ENCODE peak calls at places on chromosomes 2 and 18, in eight cellular contexts. One of them, this sample, is unnamed.

GRCh38 chr2:42852798-42853197 is 60.4 kb upstream of the HAAO start:
- DNase-seq in AG10803: no peak
- DNase-seq in cardiac muscle cell: no peak
- DNase-seq in spleen: peak
- DNase-seq in fibroblast of lung: no peak
- DNase-seq in ovary: no peak
- DNase-seq in Caco-2: no peak
- DNase-seq in psoas muscle: no peak
- DNase-seq in this sample: no peak

GRCh38 chr2:36662638-36663037 is 33.9 kb upstream of the VIT start:
- DNase-seq in cardiac muscle cell: no peak
- DNase-seq in psoas muscle: no peak
- DNase-seq in Caco-2: no peak
- DNase-seq in spleen: no peak
- DNase-seq in AG10803: no peak
- DNase-seq in fibroblast of lung: no peak
- DNase-seq in ovary: no peak
- DNase-seq in this sample: no peak

GRCh38 chr2:154912215-154912614 is 213.7 kb downstream of the KCNJ3 start:
- DNase-seq in psoas muscle: no peak
- DNase-seq in spleen: no peak
- DNase-seq in Caco-2: no peak
- DNase-seq in AG10803: no peak
- DNase-seq in fibroblast of lung: no peak
- DNase-seq in ovary: no peak
- DNase-seq in cardiac muscle cell: no peak
- DNase-seq in this sample: no peak

GRCh38 chr2:208392300-208392699 is 14.3 kb upstream of the PTH2R start:
- DNase-seq in ovary: no peak
- DNase-seq in Caco-2: no peak
- DNase-seq in psoas muscle: no peak
- DNase-seq in AG10803: no peak
- DNase-seq in fibroblast of lung: no peak
- DNase-seq in spleen: no peak
- DNase-seq in cardiac muscle cell: no peak
- DNase-seq in this sample: no peak

GRCh38 chr2:134736167-134736885 is 17.5 kb upstream of the TMEM163 start:
- DNase-seq in AG10803: peak
- DNase-seq in spleen: no peak
- DNase-seq in cardiac muscle cell: peak
- DNase-seq in ovary: no peak
- DNase-seq in Caco-2: no peak
- DNase-seq in psoas muscle: no peak
- DNase-seq in fibroblast of lung: no peak
- DNase-seq in this sample: peak

GRCh38 chr2:165539985-165540384 is 70.5 kb downstream of the CSRNP3 start:
- DNase-seq in Caco-2: no peak
- DNase-seq in AG10803: no peak
- DNase-seq in spleen: no peak
- DNase-seq in psoas muscle: no peak
- DNase-seq in ovary: no peak
- DNase-seq in cardiac muscle cell: no peak
- DNase-seq in fibroblast of lung: no peak
- DNase-seq in this sample: no peak

GRCh38 chr18:59139291-59139614 is 431 bp upstream of the SEC11C start:
- DNase-seq in spleen: peak
- DNase-seq in psoas muscle: peak
- DNase-seq in ovary: peak
- DNase-seq in Caco-2: peak
- DNase-seq in cardiac muscle cell: peak
- DNase-seq in AG10803: peak
- DNase-seq in fibroblast of lung: peak
- DNase-seq in this sample: peak

GRCh38 chr2:41928593-41928992 is 119.2 kb upstream of the PKDCC start:
- DNase-seq in Caco-2: no peak
- DNase-seq in AG10803: peak
- DNase-seq in cardiac muscle cell: peak
- DNase-seq in fibroblast of lung: peak
- DNase-seq in psoas muscle: no peak
- DNase-seq in ovary: peak
- DNase-seq in spleen: no peak
- DNase-seq in this sample: peak

GRCh38 chr2:74333896-74334586 is 9.2 kb downstream of the SLC4A5 start:
- DNase-seq in cardiac muscle cell: no peak
- DNase-seq in fibroblast of lung: no peak
- DNase-seq in Caco-2: no peak
- DNase-seq in AG10803: no peak
- DNase-seq in ovary: no peak
- DNase-seq in psoas muscle: no peak
- DNase-seq in spleen: no peak
- DNase-seq in this sample: no peak

GRCh38 chr2:132977812-132978529 is 308.0 kb upstream of the LYPD1 start:
- DNase-seq in AG10803: peak
- DNase-seq in psoas muscle: no peak
- DNase-seq in spleen: no peak
- DNase-seq in ovary: no peak
- DNase-seq in fibroblast of lung: peak
- DNase-seq in Caco-2: no peak
- DNase-seq in cardiac muscle cell: peak
- DNase-seq in this sample: peak

GRCh38 chr18:9742588-9743131 is 34.6 kb downstream of the RAB31 start:
- DNase-seq in Caco-2: no peak
- DNase-seq in spleen: peak
- DNase-seq in AG10803: peak
- DNase-seq in cardiac muscle cell: peak
- DNase-seq in psoas muscle: no peak
- DNase-seq in ovary: peak
- DNase-seq in fibroblast of lung: no peak
- DNase-seq in this sample: peak

DNA sequence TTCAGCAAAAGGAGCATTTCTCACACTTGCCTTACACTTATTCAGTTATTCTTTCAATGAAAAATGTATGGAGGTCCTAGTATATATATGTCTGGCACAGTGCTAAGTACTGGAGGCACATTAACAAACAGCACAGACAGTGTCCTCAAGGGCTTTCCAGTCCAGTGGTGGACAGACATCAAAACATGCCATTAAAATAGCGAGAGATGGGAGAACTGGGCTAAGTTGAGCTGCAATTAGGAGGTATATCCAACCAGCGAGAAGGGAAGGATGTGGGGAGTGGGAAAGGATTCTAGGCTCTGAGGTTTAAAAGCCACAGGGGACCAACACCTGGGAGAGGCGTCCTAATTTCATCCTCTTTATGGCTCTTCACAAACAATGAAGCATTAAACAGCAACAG is 127.5 kb upstream of the TTC39C start:
- DNase-seq in psoas muscle: no peak
- DNase-seq in spleen: no peak
- DNase-seq in AG10803: peak
- DNase-seq in fibroblast of lung: no peak
- DNase-seq in Caco-2: no peak
- DNase-seq in ovary: no peak
- DNase-seq in cardiac muscle cell: no peak
- DNase-seq in this sample: no peak
- H3K4me3 ChIP-seq in psoas muscle: no peak
- H3K4me3 ChIP-seq in spleen: no peak
- H3K4me3 ChIP-seq in AG10803: no peak
- H3K4me3 ChIP-seq in fibroblast of lung: no peak
- H3K4me3 ChIP-seq in Caco-2: no peak
- H3K4me3 ChIP-seq in ovary: no peak
- H3K4me3 ChIP-seq in cardiac muscle cell: no peak
- H3K4me3 ChIP-seq in this sample: no peak

DNA sequence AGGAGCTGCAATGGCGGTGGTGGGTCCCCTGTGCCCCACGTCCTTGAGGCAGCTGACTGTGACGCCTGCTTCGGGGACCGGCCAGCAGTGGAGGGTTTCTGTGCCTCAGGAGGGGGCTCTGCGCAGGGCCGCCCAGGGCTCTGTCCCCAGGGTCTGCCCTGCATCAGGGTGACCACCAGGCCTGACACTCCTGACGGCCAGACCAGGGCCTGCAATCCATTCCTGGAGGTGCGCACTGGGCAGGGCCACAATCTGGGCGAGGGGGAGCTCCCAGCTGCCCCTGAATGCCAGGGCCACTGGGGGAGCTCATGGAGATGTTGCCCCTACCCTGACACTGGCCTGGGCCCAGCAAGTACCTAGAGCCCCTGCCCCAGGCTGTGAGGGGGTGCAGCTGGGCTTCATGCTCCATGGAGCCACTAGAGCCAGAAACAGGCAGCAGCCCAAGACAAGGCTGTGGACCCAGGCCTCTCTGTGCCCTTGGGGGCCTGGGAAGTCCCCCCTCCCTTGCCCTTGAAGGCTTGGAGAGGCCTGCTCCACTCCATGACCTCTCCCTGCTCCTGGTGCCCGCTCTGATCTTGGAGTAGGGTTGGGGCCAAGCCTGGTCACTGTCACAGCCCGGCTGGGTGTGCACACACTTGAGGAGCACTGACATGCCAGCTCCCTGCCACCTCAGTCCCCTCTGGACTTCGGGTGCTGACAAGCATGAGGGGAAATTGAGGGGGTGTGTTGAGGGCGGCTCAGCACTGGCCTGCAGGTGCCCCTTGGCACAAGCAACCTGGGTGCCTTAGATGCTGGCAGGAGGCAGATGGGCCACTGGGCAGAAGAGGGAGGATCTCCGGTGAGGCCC is 55.9 kb downstream of the LDAH start:
- DNase-seq in Caco-2: no peak
- DNase-seq in cardiac muscle cell: no peak
- DNase-seq in ovary: no peak
- DNase-seq in fibroblast of lung: no peak
- DNase-seq in psoas muscle: no peak
- DNase-seq in AG10803: no peak
- DNase-seq in spleen: no peak
- DNase-seq in this sample: no peak
- H3K4me3 ChIP-seq in Caco-2: no peak
- H3K4me3 ChIP-seq in cardiac muscle cell: no peak
- H3K4me3 ChIP-seq in ovary: no peak
- H3K4me3 ChIP-seq in fibroblast of lung: no peak
- H3K4me3 ChIP-seq in psoas muscle: no peak
- H3K4me3 ChIP-seq in AG10803: no peak
- H3K4me3 ChIP-seq in spleen: no peak
- H3K4me3 ChIP-seq in this sample: no peak

GRCh38 chr2:216691210-216691741 is 4.1 kb downstream of the IGFBP5 start:
- DNase-seq in ovary: peak
- DNase-seq in psoas muscle: peak
- DNase-seq in AG10803: peak
- DNase-seq in fibroblast of lung: peak
- DNase-seq in spleen: no peak
- DNase-seq in cardiac muscle cell: peak
- DNase-seq in Caco-2: no peak
- DNase-seq in this sample: peak

GRCh38 chr2:216688731-216689360 is 6.5 kb downstream of the IGFBP5 start:
- DNase-seq in ovary: no peak
- DNase-seq in cardiac muscle cell: no peak
- DNase-seq in fibroblast of lung: no peak
- DNase-seq in Caco-2: no peak
- DNase-seq in psoas muscle: no peak
- DNase-seq in AG10803: peak
- DNase-seq in spleen: no peak
- DNase-seq in this sample: peak

GRCh38 chr2:216689397-216689796 is 6.0 kb downstream of the IGFBP5 start:
- DNase-seq in spleen: no peak
- DNase-seq in ovary: no peak
- DNase-seq in fibroblast of lung: no peak
- DNase-seq in AG10803: no peak
- DNase-seq in cardiac muscle cell: no peak
- DNase-seq in psoas muscle: no peak
- DNase-seq in Caco-2: no peak
- DNase-seq in this sample: no peak

GRCh38 chr2:216692636-216693413 is 2.5 kb downstream of the IGFBP5 start:
- DNase-seq in fibroblast of lung: peak
- DNase-seq in ovary: peak
- DNase-seq in cardiac muscle cell: peak
- DNase-seq in spleen: no peak
- DNase-seq in psoas muscle: peak
- DNase-seq in Caco-2: no peak
- DNase-seq in AG10803: peak
- DNase-seq in this sample: peak

GRCh38 chr2:216690451-216691209 is 4.7 kb downstream of the IGFBP5 start:
- DNase-seq in fibroblast of lung: peak
- DNase-seq in ovary: no peak
- DNase-seq in cardiac muscle cell: peak
- DNase-seq in Caco-2: no peak
- DNase-seq in psoas muscle: peak
- DNase-seq in spleen: no peak
- DNase-seq in AG10803: peak
- DNase-seq in this sample: peak
- H3K4me3 ChIP-seq in fibroblast of lung: peak
- H3K4me3 ChIP-seq in ovary: peak
- H3K4me3 ChIP-seq in cardiac muscle cell: peak
- H3K4me3 ChIP-seq in Caco-2: no peak
- H3K4me3 ChIP-seq in psoas muscle: peak
- H3K4me3 ChIP-seq in spleen: peak
- H3K4me3 ChIP-seq in AG10803: peak
- H3K4me3 ChIP-seq in this sample: peak

GRCh38 chr18:52343731-52344340 is 3.8 kb downstream of the DCC start:
- DNase-seq in Caco-2: no peak
- DNase-seq in cardiac muscle cell: no peak
- DNase-seq in psoas muscle: no peak
- DNase-seq in ovary: no peak
- DNase-seq in fibroblast of lung: no peak
- DNase-seq in AG10803: no peak
- DNase-seq in spleen: no peak
- DNase-seq in this sample: no peak
- H3K4me3 ChIP-seq in Caco-2: no peak
- H3K4me3 ChIP-seq in cardiac muscle cell: no peak
- H3K4me3 ChIP-seq in psoas muscle: no peak
- H3K4me3 ChIP-seq in ovary: no peak
- H3K4me3 ChIP-seq in fibroblast of lung: no peak
- H3K4me3 ChIP-seq in AG10803: no peak
- H3K4me3 ChIP-seq in spleen: no peak
- H3K4me3 ChIP-seq in this sample: no peak

This sample was measured in fibroblast of villous mesenchyme.